ENCODE peak calls at places on chromosomes 1 and 21, in four cellular contexts. P is stimulated activated CD8-positive, alpha-beta memory T cell treated with anti-CD3 and anti-CD28 coated beads, Interleukin-4, amount 100 ng/mL, for 1 hour; L is T-helper 2 cell; U is breast epithelium. Y is an unnamed sample.

GRCh38 chr1:188350104-188350503 is 1521.4 kb downstream of the PLA2G4A start:
- DNase-seq in P (no peak), L (no peak), U (no peak), Y (no peak)

GRCh38 chr1:208048904-208049303 is 138.0 kb upstream of the CD34 start:
- DNase-seq in P (no peak), L (no peak), U (no peak), Y (no peak)

GRCh38 chr1:186202174-186202843 is 172.7 kb downstream of the TPR start:
- DNase-seq in P (no peak), L (no peak), U (peak), Y (no peak)

GRCh38 chr1:147822292-147822691 is 61.9 kb upstream of the GJA5 start:
- DNase-seq in P (no peak), L (no peak), U (no peak), Y (no peak)

GRCh38 chr1:191752342-191752741 is 405.9 kb upstream of the RGS18 start:
- DNase-seq in P (no peak), L (no peak), U (no peak), Y (no peak)

GRCh38 chr1:33365560-33365997 is 44.7 kb upstream of the A3GALT2 start:
- DNase-seq in P (no peak), L (no peak), U (peak), Y (peak)

GRCh38 chr1:38919075-38919474 is 22.6 kb downstream of the RHBDL2 start:
- DNase-seq in P (no peak), L (no peak), U (no peak), Y (no peak)

GRCh38 chr1:111422546-111423391 is 4.8 kb downstream of the OVGP1 start:
- DNase-seq in P (no peak), L (no peak), U (peak), Y (no peak)

GRCh38 chr1:944341-945325 is 14.4 kb downstream of the NOC2L start:
- DNase-seq in P (no peak), L (no peak), U (no peak), Y (no peak)

GRCh38 chr1:66317156-66317543 is 216.8 kb upstream of the SGIP1 start:
- DNase-seq in P (no peak), L (no peak), U (no peak), Y (no peak)

GRCh38 chr1:177862916-177863315 is 106.9 kb downstream of the SEC16B start:
- DNase-seq in P (no peak), L (no peak), U (no peak), Y (no peak)

GRCh38 chr1:61054636-61055035 is 27.7 kb upstream of the NFIA start:
- DNase-seq in P (no peak), L (no peak), U (no peak), Y (no peak)

GRCh38 chr1:49225464-49225863 is 448.8 kb upstream of the BEND5 start:
- DNase-seq in P (no peak), L (no peak), U (no peak), Y (no peak)

GRCh38 chr21:44822484-44823178 is 4.8 kb upstream of the SUMO3 start:
- DNase-seq in P (no peak), L (no peak), U (no peak), Y (no peak)

GRCh38 chr1:210360852-210361477 is 32.3 kb downstream of the HHAT start:
- DNase-seq in P (no peak), L (no peak), U (no peak), Y (no peak)

GRCh38 chr1:108843390-108844188 is 13.3 kb downstream of the AKNAD1 start:
- DNase-seq in P (no peak), L (no peak), U (no peak), Y (no peak)

GRCh38 chr1:239952348-239953307 is 139.1 kb upstream of the FMN2 start:
- DNase-seq in P (no peak), L (no peak), U (no peak), Y (no peak)

GRCh38 chr1:206803221-206803730 is 31.0 kb upstream of the IL10 start:
- DNase-seq in P (peak), L (peak), U (peak), Y (no peak)

Y was measured in cerebellar nuclear complex.